ENCODE peak calls at places on chromosomes 5 and 9, in seven cellular contexts. One of them, this sample, is unnamed.

GRCh38 chr5:127827451-127827850 is 124.3 kb downstream of the CCDC192 start:
- DNase-seq in CD8-positive, alpha-beta T cell: no peak
- DNase-seq in AG04450: no peak
- DNase-seq in GM12878: no peak
- DNase-seq in CD4-positive, alpha-beta T cell: no peak
- DNase-seq in heart left ventricle: no peak
- DNase-seq in heart right ventricle: no peak
- DNase-seq in this sample: no peak

GRCh38 chr5:9546973-9547947 is 1.4 kb upstream of the SEMA5A start:
- DNase-seq in CD8-positive, alpha-beta T cell: no peak
- DNase-seq in AG04450: peak
- DNase-seq in GM12878: no peak
- DNase-seq in CD4-positive, alpha-beta T cell: no peak
- DNase-seq in heart left ventricle: peak
- DNase-seq in heart right ventricle: peak
- DNase-seq in this sample: no peak

GRCh38 chr9:87647114-87647513 is 78.8 kb upstream of the CTSL start:
- DNase-seq in CD8-positive, alpha-beta T cell: no peak
- DNase-seq in AG04450: no peak
- DNase-seq in GM12878: no peak
- DNase-seq in CD4-positive, alpha-beta T cell: no peak
- DNase-seq in heart left ventricle: no peak
- DNase-seq in heart right ventricle: no peak
- DNase-seq in this sample: no peak

GRCh38 chr9:114691046-114691955 is 9.3 kb upstream of the TEX48 start:
- DNase-seq in CD8-positive, alpha-beta T cell: peak
- DNase-seq in AG04450: peak
- DNase-seq in GM12878: peak
- DNase-seq in CD4-positive, alpha-beta T cell: peak
- DNase-seq in heart left ventricle: no peak
- DNase-seq in heart right ventricle: no peak
- DNase-seq in this sample: no peak

GRCh38 chr9:73595036-73595545 is 443.4 kb downstream of the ANXA1 start:
- DNase-seq in CD8-positive, alpha-beta T cell: no peak
- DNase-seq in AG04450: no peak
- DNase-seq in GM12878: no peak
- DNase-seq in CD4-positive, alpha-beta T cell: no peak
- DNase-seq in heart left ventricle: no peak
- DNase-seq in heart right ventricle: no peak
- DNase-seq in this sample: no peak

GRCh38 chr5:169549453-169549852 is 34.1 kb upstream of the SPDL1 start:
- DNase-seq in CD8-positive, alpha-beta T cell: no peak
- DNase-seq in AG04450: no peak
- DNase-seq in GM12878: no peak
- DNase-seq in CD4-positive, alpha-beta T cell: no peak
- DNase-seq in heart left ventricle: no peak
- DNase-seq in heart right ventricle: no peak
- DNase-seq in this sample: no peak

GRCh38 chr9:134033516-134034214 is 8.4 kb downstream of the BRD3OS start:
- DNase-seq in CD8-positive, alpha-beta T cell: no peak
- DNase-seq in AG04450: no peak
- DNase-seq in GM12878: no peak
- DNase-seq in CD4-positive, alpha-beta T cell: no peak
- DNase-seq in heart left ventricle: no peak
- DNase-seq in heart right ventricle: no peak
- DNase-seq in this sample: no peak

GRCh38 chr5:51388488-51389325 is 5.5 kb downstream of the ISL1 start:
- DNase-seq in CD8-positive, alpha-beta T cell: no peak
- DNase-seq in AG04450: no peak
- DNase-seq in GM12878: no peak
- DNase-seq in CD4-positive, alpha-beta T cell: no peak
- DNase-seq in heart left ventricle: no peak
- DNase-seq in heart right ventricle: no peak
- DNase-seq in this sample: no peak

GRCh38 chr5:128084228-128085167 is 932 bp downstream of the SLC12A2 start:
- DNase-seq in CD8-positive, alpha-beta T cell: peak
- DNase-seq in AG04450: no peak
- DNase-seq in GM12878: no peak
- DNase-seq in CD4-positive, alpha-beta T cell: peak
- DNase-seq in heart left ventricle: peak
- DNase-seq in heart right ventricle: peak
- DNase-seq in this sample: peak

GRCh38 chr9:71685394-71685793 is 82.9 kb downstream of the CEMIP2 start:
- DNase-seq in CD8-positive, alpha-beta T cell: peak
- DNase-seq in AG04450: no peak
- DNase-seq in GM12878: no peak
- DNase-seq in CD4-positive, alpha-beta T cell: no peak
- DNase-seq in heart left ventricle: no peak
- DNase-seq in heart right ventricle: no peak
- DNase-seq in this sample: no peak

GRCh38 chr5:124842725-124843595 is 96.5 kb upstream of the ZNF608 start:
- DNase-seq in CD8-positive, alpha-beta T cell: no peak
- DNase-seq in AG04450: no peak
- DNase-seq in GM12878: no peak
- DNase-seq in CD4-positive, alpha-beta T cell: no peak
- DNase-seq in heart left ventricle: no peak
- DNase-seq in heart right ventricle: peak
- DNase-seq in this sample: peak

GRCh38 chr5:154647760-154648143 is 107.4 kb upstream of the LARP1 start:
- DNase-seq in CD8-positive, alpha-beta T cell: no peak
- DNase-seq in AG04450: no peak
- DNase-seq in GM12878: no peak
- DNase-seq in CD4-positive, alpha-beta T cell: no peak
- DNase-seq in heart left ventricle: no peak
- DNase-seq in heart right ventricle: no peak
- DNase-seq in this sample: no peak

GRCh38 chr9:116100711-116101111 is 52.9 kb upstream of the PAPPA start:
- DNase-seq in CD8-positive, alpha-beta T cell: no peak
- DNase-seq in AG04450: peak
- DNase-seq in GM12878: no peak
- DNase-seq in CD4-positive, alpha-beta T cell: no peak
- DNase-seq in heart left ventricle: no peak
- DNase-seq in heart right ventricle: no peak
- DNase-seq in this sample: no peak

GRCh38 chr9:135663857-135664256 is 748 bp downstream of the LCN9 start:
- DNase-seq in CD8-positive, alpha-beta T cell: no peak
- DNase-seq in AG04450: no peak
- DNase-seq in GM12878: no peak
- DNase-seq in CD4-positive, alpha-beta T cell: no peak
- DNase-seq in heart left ventricle: no peak
- DNase-seq in heart right ventricle: no peak
- DNase-seq in this sample: peak

GRCh38 chr5:145976431-145977155 is 40.2 kb downstream of the SH3RF2 start:
- DNase-seq in CD8-positive, alpha-beta T cell: no peak
- DNase-seq in AG04450: no peak
- DNase-seq in GM12878: no peak
- DNase-seq in CD4-positive, alpha-beta T cell: no peak
- DNase-seq in heart left ventricle: no peak
- DNase-seq in heart right ventricle: no peak
- DNase-seq in this sample: no peak

GRCh38 chr5:62719061-62719730 is 140.6 kb downstream of the LRRC70 start:
- DNase-seq in CD8-positive, alpha-beta T cell: no peak
- DNase-seq in AG04450: no peak
- DNase-seq in GM12878: no peak
- DNase-seq in CD4-positive, alpha-beta T cell: no peak
- DNase-seq in heart left ventricle: no peak
- DNase-seq in heart right ventricle: no peak
- DNase-seq in this sample: no peak

GRCh38 chr5:179113945-179114641 is 53.9 kb downstream of the ZNF354C start:
- DNase-seq in CD8-positive, alpha-beta T cell: no peak
- DNase-seq in AG04450: no peak
- DNase-seq in GM12878: no peak
- DNase-seq in CD4-positive, alpha-beta T cell: no peak
- DNase-seq in heart left ventricle: no peak
- DNase-seq in heart right ventricle: no peak
- DNase-seq in this sample: no peak

GRCh38 chr9:134784612-134785305 is 95.9 kb upstream of the FCN2 start:
- DNase-seq in CD8-positive, alpha-beta T cell: no peak
- DNase-seq in AG04450: no peak
- DNase-seq in GM12878: no peak
- DNase-seq in CD4-positive, alpha-beta T cell: no peak
- DNase-seq in heart left ventricle: no peak
- DNase-seq in heart right ventricle: no peak
- DNase-seq in this sample: no peak

GRCh38 chr5:57551974-57552537 is 69.4 kb upstream of the ACTBL2 start:
- DNase-seq in CD8-positive, alpha-beta T cell: no peak
- DNase-seq in AG04450: no peak
- DNase-seq in GM12878: no peak
- DNase-seq in CD4-positive, alpha-beta T cell: no peak
- DNase-seq in heart left ventricle: no peak
- DNase-seq in heart right ventricle: no peak
- DNase-seq in this sample: no peak

GRCh38 chr5:7629559-7629958 is 221.4 kb downstream of the CFAP90 start:
- DNase-seq in CD8-positive, alpha-beta T cell: no peak
- DNase-seq in AG04450: no peak
- DNase-seq in GM12878: no peak
- DNase-seq in CD4-positive, alpha-beta T cell: no peak
- DNase-seq in heart left ventricle: no peak
- DNase-seq in heart right ventricle: no peak
- DNase-seq in this sample: no peak

DNA sequence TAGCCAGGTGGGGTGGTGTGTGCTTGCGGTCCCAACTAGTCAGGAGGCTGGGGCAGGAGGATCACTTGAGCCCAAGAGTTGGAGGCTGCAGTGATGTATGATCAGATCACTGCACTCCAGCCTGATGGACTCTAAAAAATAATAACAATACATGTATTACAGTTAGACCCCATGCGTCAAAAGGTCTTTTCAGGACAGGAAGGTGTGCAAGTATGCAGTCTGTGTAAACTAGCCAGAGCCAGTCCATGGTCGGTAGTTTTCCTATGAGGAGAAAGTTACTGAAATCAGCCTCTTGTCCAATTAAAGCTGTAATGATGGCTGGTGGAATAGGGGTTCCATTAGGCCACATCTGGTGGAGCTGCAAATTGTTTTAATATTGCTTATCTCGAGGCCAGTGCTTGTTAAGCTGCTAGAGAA is 1.5 kb upstream of the STOM start:
- DNase-seq in CD8-positive, alpha-beta T cell: no peak
- DNase-seq in AG04450: no peak
- DNase-seq in GM12878: no peak
- DNase-seq in CD4-positive, alpha-beta T cell: no peak
- DNase-seq in heart left ventricle: no peak
- DNase-seq in heart right ventricle: no peak
- DNase-seq in this sample: no peak
- H3K27ac ChIP-seq in CD8-positive, alpha-beta T cell: no peak
- H3K27ac ChIP-seq in AG04450: no peak
- H3K27ac ChIP-seq in GM12878: no peak
- H3K27ac ChIP-seq in CD4-positive, alpha-beta T cell: no peak
- H3K27ac ChIP-seq in heart left ventricle: peak
- H3K27ac ChIP-seq in heart right ventricle: peak
- H3K27ac ChIP-seq in this sample: peak

GRCh38 chr9:97515662-97516061 is 14.2 kb downstream of the TMOD1 start:
- DNase-seq in CD8-positive, alpha-beta T cell: no peak
- DNase-seq in AG04450: no peak
- DNase-seq in GM12878: no peak
- DNase-seq in CD4-positive, alpha-beta T cell: no peak
- DNase-seq in heart left ventricle: no peak
- DNase-seq in heart right ventricle: no peak
- DNase-seq in this sample: no peak
- H3K27ac ChIP-seq in CD8-positive, alpha-beta T cell: no peak
- H3K27ac ChIP-seq in AG04450: no peak
- H3K27ac ChIP-seq in GM12878: no peak
- H3K27ac ChIP-seq in CD4-positive, alpha-beta T cell: no peak
- H3K27ac ChIP-seq in heart left ventricle: no peak
- H3K27ac ChIP-seq in heart right ventricle: peak
- H3K27ac ChIP-seq in this sample: peak

GRCh38 chr9:83141887-83142286 is 78.9 kb upstream of the RASEF start:
- DNase-seq in CD8-positive, alpha-beta T cell: no peak
- DNase-seq in AG04450: no peak
- DNase-seq in GM12878: no peak
- DNase-seq in CD4-positive, alpha-beta T cell: no peak
- DNase-seq in heart left ventricle: no peak
- DNase-seq in heart right ventricle: no peak
- DNase-seq in this sample: no peak

GRCh38 chr9:83133316-83133715 is 70.4 kb upstream of the RASEF start:
- DNase-seq in CD8-positive, alpha-beta T cell: no peak
- DNase-seq in AG04450: no peak
- DNase-seq in GM12878: no peak
- DNase-seq in CD4-positive, alpha-beta T cell: no peak
- DNase-seq in heart left ventricle: no peak
- DNase-seq in heart right ventricle: no peak
- DNase-seq in this sample: no peak

GRCh38 chr9:83140061-83140460 is 77.1 kb upstream of the RASEF start:
- DNase-seq in CD8-positive, alpha-beta T cell: no peak
- DNase-seq in AG04450: no peak
- DNase-seq in GM12878: no peak
- DNase-seq in CD4-positive, alpha-beta T cell: no peak
- DNase-seq in heart left ventricle: no peak
- DNase-seq in heart right ventricle: no peak
- DNase-seq in this sample: no peak

GRCh38 chr9:83142389-83142788 is 79.4 kb upstream of the RASEF start:
- DNase-seq in CD8-positive, alpha-beta T cell: no peak
- DNase-seq in AG04450: no peak
- DNase-seq in GM12878: no peak
- DNase-seq in CD4-positive, alpha-beta T cell: no peak
- DNase-seq in heart left ventricle: no peak
- DNase-seq in heart right ventricle: no peak
- DNase-seq in this sample: no peak

GRCh38 chr9:83138422-83139135 is 75.6 kb upstream of the RASEF start:
- DNase-seq in CD8-positive, alpha-beta T cell: no peak
- DNase-seq in AG04450: no peak
- DNase-seq in GM12878: no peak
- DNase-seq in CD4-positive, alpha-beta T cell: no peak
- DNase-seq in heart left ventricle: no peak
- DNase-seq in heart right ventricle: no peak
- DNase-seq in this sample: no peak
- H3K27ac ChIP-seq in CD8-positive, alpha-beta T cell: no peak
- H3K27ac ChIP-seq in AG04450: no peak
- H3K27ac ChIP-seq in GM12878: no peak
- H3K27ac ChIP-seq in CD4-positive, alpha-beta T cell: no peak
- H3K27ac ChIP-seq in heart left ventricle: no peak
- H3K27ac ChIP-seq in heart right ventricle: no peak
- H3K27ac ChIP-seq in this sample: no peak

DNA sequence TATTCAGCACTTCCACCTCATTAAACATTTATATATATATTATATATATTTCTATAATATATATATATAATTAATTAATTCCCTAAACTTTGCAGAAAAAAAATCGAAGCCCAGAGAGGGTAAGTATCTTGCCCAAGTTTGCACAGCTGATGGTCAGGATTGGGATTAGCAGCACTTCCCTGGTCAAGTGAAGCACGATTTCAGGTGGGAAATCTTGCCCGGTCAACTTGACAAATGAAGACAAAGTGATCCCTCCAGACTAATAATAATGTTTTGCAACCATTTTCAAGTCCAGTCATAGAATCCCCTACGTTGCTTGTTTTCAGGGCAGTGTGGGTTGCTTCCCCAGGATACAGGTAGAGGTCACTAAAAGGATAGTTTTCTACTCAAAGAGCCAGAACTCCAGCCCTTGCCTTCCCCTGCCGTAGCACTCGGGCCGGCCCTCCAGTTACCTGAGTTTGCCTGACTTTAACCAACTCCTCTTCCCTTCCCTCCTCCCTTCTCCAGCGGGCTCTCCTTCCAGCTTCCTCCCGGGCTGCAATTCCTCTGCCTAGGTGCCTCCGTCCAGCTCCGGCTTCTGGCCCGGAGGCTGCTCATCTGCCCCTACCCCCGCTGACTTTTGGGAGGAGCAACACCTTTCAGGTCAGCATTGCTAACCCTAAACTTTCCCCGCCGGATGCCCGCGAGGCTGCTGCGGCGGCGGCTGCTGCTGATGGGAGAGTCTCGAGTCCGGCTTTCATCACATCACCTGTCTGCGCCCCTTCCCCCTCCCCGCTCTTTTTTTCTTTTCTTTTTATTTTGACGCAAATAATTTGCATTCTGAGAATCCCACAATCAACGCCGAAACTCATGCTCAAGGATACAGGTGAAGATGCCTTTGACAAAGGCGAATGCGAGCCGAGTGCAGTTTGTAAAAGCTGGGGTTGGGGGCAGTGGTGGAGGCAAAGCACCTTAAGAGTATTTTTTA is 928 bp downstream of the PRLR start:
- DNase-seq in CD8-positive, alpha-beta T cell: no peak
- DNase-seq in AG04450: no peak
- DNase-seq in GM12878: no peak
- DNase-seq in CD4-positive, alpha-beta T cell: no peak
- DNase-seq in heart left ventricle: no peak
- DNase-seq in heart right ventricle: no peak
- DNase-seq in this sample: no peak
- H3K27ac ChIP-seq in CD8-positive, alpha-beta T cell: no peak
- H3K27ac ChIP-seq in AG04450: no peak
- H3K27ac ChIP-seq in GM12878: no peak
- H3K27ac ChIP-seq in CD4-positive, alpha-beta T cell: no peak
- H3K27ac ChIP-seq in heart left ventricle: no peak
- H3K27ac ChIP-seq in heart right ventricle: no peak
- H3K27ac ChIP-seq in this sample: peak

This sample was measured in tibial artery.